ENCODE peak calls at places on chromosomes 5 and 9, in nine cellular contexts. A, S, D, Q, U, C, X, T and Y are unnamed samples.

GRCh38 chr9:116269250-116269649 is 115.7 kb downstream of the PAPPA start:
- DNase-seq in A (no peak), S (peak; percentile 74), D (no peak), Q (no peak), U (no peak), C (no peak), X (peak; percentile 25), T (no peak), Y (no peak)

GRCh38 chr5:62722360-62722759 is 143.7 kb downstream of the LRRC70 start:
- DNase-seq in A (no peak), S (no peak), D (no peak), Q (no peak), U (no peak), C (no peak), X (no peak), T (no peak), Y (no peak)

GRCh38 chr5:53779541-53779981 is 219.1 kb downstream of the NDUFS4 start:
- DNase-seq in A (no peak), S (peak; percentile 68), D (no peak), Q (peak; percentile 26), U (no peak), C (peak; percentile 50), X (no peak), T (peak; percentile 62), Y (no peak)

GRCh38 chr5:174745495-174745894 is 21.1 kb downstream of the MSX2 start:
- DNase-seq in A (no peak), S (no peak), D (no peak), Q (no peak), U (no peak), C (no peak), X (peak; percentile 81), T (no peak), Y (no peak)

GRCh38 chr5:157761690-157762611 is 18.4 kb downstream of the LSM11 start:
- DNase-seq in A (no peak), S (peak; percentile 69), D (no peak), Q (no peak), U (peak; percentile 66), C (peak; percentile 35), X (peak; percentile 79), T (peak; percentile 72), Y (peak; percentile 62)

GRCh38 chr9:130932220-130933069 is 6.6 kb downstream of the FIBCD1 start:
- DNase-seq in A (no peak), S (no peak), D (peak; percentile 49), Q (peak; percentile 74), U (no peak), C (no peak), X (peak; percentile 70), T (no peak), Y (no peak)

GRCh38 chr9:27351438-27351837 is 54.5 kb upstream of the EQTN start:
- DNase-seq in A (no peak), S (no peak), D (peak; percentile 68), Q (peak; percentile 37), U (no peak), C (no peak), X (peak; percentile 64), T (no peak), Y (no peak)

GRCh38 chr5:45454114-45454513 is 242.1 kb downstream of the HCN1 start:
- DNase-seq in A (no peak), S (peak; percentile 18), D (peak; percentile 44), Q (no peak), U (no peak), C (peak; percentile 16), X (peak; percentile 75), T (peak; percentile 43), Y (peak; percentile 2)

GRCh38 chr5:121100931-121101330 is 636.8 kb downstream of the PRR16 start:
- DNase-seq in A (no peak), S (no peak), D (no peak), Q (no peak), U (no peak), C (no peak), X (no peak), T (no peak), Y (no peak)

GRCh38 chr5:122180863-122181519 is 51.6 kb downstream of the ZNF474 start:
- DNase-seq in A (no peak), S (peak; percentile 98), D (no peak), Q (no peak), U (no peak), C (peak; percentile 43), X (no peak), T (peak; percentile 89), Y (no peak)

GRCh38 chr9:111098661-111099060 is 60.4 kb upstream of the LPAR1 start:
- DNase-seq in A (no peak), S (no peak), D (no peak), Q (no peak), U (no peak), C (no peak), X (no peak), T (no peak), Y (no peak)

GRCh38 chr5:78008356-78008967 is 232.3 kb upstream of the TBCA start:
- DNase-seq in A (no peak), S (peak; percentile 42), D (no peak), Q (no peak), U (no peak), C (peak; percentile 9), X (peak; percentile 54), T (peak; percentile 56), Y (peak; percentile 29)

GRCh38 chr9:87684627-87685204 is 41.2 kb upstream of the CTSL start:
- DNase-seq in A (peak; percentile 59), S (peak; percentile 40), D (peak; percentile 56), Q (no peak), U (no peak), C (no peak), X (peak; percentile 57), T (no peak), Y (peak; percentile 25)

DNA sequence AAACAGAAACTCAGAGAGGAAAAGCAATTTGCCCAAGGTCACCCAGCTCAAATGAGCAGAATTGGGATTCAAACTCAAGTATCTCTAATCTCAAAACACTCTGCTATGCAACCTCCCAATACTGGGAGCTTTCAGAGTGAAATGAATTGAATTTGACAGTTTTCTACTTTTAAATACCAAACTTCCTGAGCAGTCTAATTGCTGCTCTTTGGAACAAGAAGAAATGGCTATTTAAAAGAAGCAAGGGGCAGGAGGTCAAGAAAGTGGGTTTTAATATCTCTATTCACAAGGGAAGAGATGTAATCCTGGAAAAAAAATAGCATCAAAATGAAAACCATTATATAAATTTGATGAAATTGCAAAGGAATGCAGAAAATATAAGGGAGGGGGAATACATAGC is 142.6 kb downstream of the INSYN2B start:
- DNase-seq in A (no peak), S (no peak), D (no peak), Q (no peak), U (no peak), C (no peak), X (no peak), T (no peak), Y (no peak)
- TF ChIP-seq CTCF in A (no peak), S (no peak), D (no peak), Q (no peak), U (no peak), C (no peak), X (no peak), T (no peak), Y (no peak)

DNA sequence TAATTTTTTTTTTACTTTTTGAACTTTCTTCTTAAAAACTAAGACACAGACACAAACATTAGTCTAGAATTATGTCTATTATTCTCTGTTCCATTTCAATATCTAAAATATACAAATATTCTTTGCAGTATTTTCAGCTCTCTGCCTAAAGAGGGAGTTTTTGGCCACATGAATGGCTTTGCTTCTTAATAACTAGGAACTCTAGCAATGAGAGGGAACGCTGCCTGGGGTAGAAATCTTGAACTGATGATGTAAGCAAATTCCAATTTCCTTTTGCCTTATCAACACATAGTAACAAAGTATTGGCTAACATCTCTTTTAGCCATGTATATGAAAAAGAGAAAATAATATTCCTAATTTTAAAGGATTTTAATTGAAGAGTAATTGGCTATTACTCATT is 51.9 kb downstream of the SLC25A46 start:
- DNase-seq in A (no peak), S (peak; percentile 74), D (no peak), Q (no peak), U (no peak), C (peak; percentile 7), X (no peak), T (peak; percentile 59), Y (no peak)
- TF ChIP-seq CTCF in A (no peak), S (peak; percentile 16), D (no peak), Q (peak; percentile 52), U (no peak), C (no peak), X (peak; percentile 63), T (peak; percentile 41), Y (no peak)

DNA sequence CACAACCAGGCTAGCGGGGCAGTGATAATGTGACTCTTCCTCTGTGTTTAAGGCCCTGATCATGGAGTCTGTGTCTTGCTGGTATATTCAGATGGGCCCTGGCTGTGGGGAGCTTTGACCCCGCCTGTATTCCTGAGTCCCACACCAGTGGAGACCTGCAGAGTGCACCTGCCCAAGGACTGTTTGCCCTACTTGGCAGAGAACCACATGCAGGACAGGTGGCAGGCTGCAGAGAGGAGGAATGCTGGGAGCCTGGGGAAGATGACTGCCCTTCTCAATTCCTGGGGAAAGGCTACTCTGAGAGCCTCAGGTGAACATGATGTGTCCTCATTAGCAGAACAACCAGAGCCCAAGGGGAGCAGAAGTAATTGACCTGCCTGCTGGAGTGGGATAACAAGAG is 36.2 kb downstream of the IARS1 start:
- DNase-seq in A (no peak), S (no peak), D (no peak), Q (no peak), U (no peak), C (no peak), X (no peak), T (no peak), Y (no peak)
- TF ChIP-seq CTCF in A (no peak), S (no peak), D (no peak), Q (no peak), U (no peak), C (no peak), X (no peak), T (no peak), Y (no peak)

GRCh38 chr5:134524219-134524825 is 1.1 kb upstream of the JADE2 start:
- DNase-seq in A (peak; percentile 90), S (peak; percentile 50), D (peak; percentile 94), Q (peak; percentile 88), U (peak; percentile 67), C (no peak), X (peak; percentile 77), T (peak; percentile 75), Y (peak; percentile 87)

GRCh38 chr5:134524826-134525686 is at the start of gene JADE2:
- DNase-seq in A (peak; percentile 75), S (peak; percentile 50), D (peak; percentile 85), Q (peak; percentile 74), U (peak; percentile 83), C (no peak), X (peak; percentile 62), T (peak; percentile 74), Y (peak; percentile 85)

GRCh38 chr5:134526483-134527155 is 1.1 kb downstream of the JADE2 start:
- DNase-seq in A (peak; percentile 82), S (no peak), D (peak; percentile 90), Q (peak; percentile 84), U (peak; percentile 80), C (no peak), X (peak; percentile 74), T (no peak), Y (peak; percentile 90)

GRCh38 chr5:134527156-134527960 is 1.9 kb downstream of the JADE2 start:
- DNase-seq in A (peak; percentile 82), S (peak; percentile 71), D (peak; percentile 89), Q (peak; percentile 89), U (peak; percentile 88), C (no peak), X (peak; percentile 94), T (peak; percentile 94), Y (peak; percentile 85)

GRCh38 chr5:134525687-134526482 is 415 bp downstream of the JADE2 start:
- DNase-seq in A (peak; percentile 71), S (peak; percentile 52), D (peak; percentile 88), Q (peak; percentile 73), U (peak; percentile 55), C (no peak), X (peak; percentile 84), T (peak; percentile 86), Y (peak; percentile 71)
- TF ChIP-seq CTCF in A (no peak), S (no peak), D (no peak), Q (no peak), U (no peak), C (no peak), X (peak; percentile 11), T (no peak), Y (no peak)